ENCODE peak calls at places on chromosomes 16 and 17, in four cellular contexts. D is A549, C is stomach, K is body of pancreas. G is an unnamed sample.

GRCh38 chr16:50537533-50538290 is 10.5 kb upstream of the NKD1 start:
- DNase-seq in D (no peak), C (peak; percentile 13), K (no peak), G (no peak)

GRCh38 chr16:24125199-24125598 is 130.9 kb upstream of the CACNG3 start:
- DNase-seq in D (no peak), C (no peak), K (no peak), G (no peak)

GRCh38 chr17:81863833-81864768 is 3.8 kb upstream of the P4HB start:
- DNase-seq in D (no peak), C (no peak), K (peak; percentile 30), G (no peak)

GRCh38 chr16:67215690-67216089 is 11.2 kb upstream of the TMEM208 start:
- DNase-seq in D (no peak), C (no peak), K (no peak), G (no peak)

GRCh38 chr17:58285422-58285810 is 4.7 kb upstream of the MPO start:
- DNase-seq in D (no peak), C (no peak), K (no peak), G (no peak)

GRCh38 chr16:87538594-87538993 is 45.8 kb upstream of the ZCCHC14 start:
- DNase-seq in D (no peak), C (no peak), K (no peak), G (no peak)

GRCh38 chr17:62572488-62573469 is 54.7 kb upstream of the MRC2 start:
- DNase-seq in D (no peak), C (no peak), K (no peak), G (no peak)

GRCh38 chr17:75542728-75543336 is 17.3 kb downstream of the LLGL2 start:
- DNase-seq in D (no peak), C (no peak), K (no peak), G (no peak)

GRCh38 chr16:79826732-79827514 is 226.4 kb upstream of the MAF start:
- DNase-seq in D (no peak), C (no peak), K (no peak), G (no peak)

GRCh38 chr17:45052052-45052772 is 780 bp upstream of the DCAKD start:
- DNase-seq in D (no peak), C (peak; percentile 53), K (peak; percentile 59), G (peak; percentile 65)

GRCh38 chr17:75097865-75098264 is 10.1 kb downstream of the SLC16A5 start:
- DNase-seq in D (no peak), C (no peak), K (no peak), G (no peak)

GRCh38 chr16:1535391-1536291 is 2.2 kb downstream of the TMEM204 start:
- DNase-seq in D (no peak), C (no peak), K (no peak), G (no peak)

GRCh38 chr16:48535831-48536599 is 74.0 kb downstream of the N4BP1 start:
- DNase-seq in D (no peak), C (no peak), K (peak; percentile 61), G (no peak)

GRCh38 chr16:49048557-49048956 is 233.1 kb downstream of the CBLN1 start:
- DNase-seq in D (no peak), C (no peak), K (no peak), G (no peak)

GRCh38 chr17:44558349-44559287 is 1.3 kb downstream of the FZD2 start:
- DNase-seq in D (no peak), C (no peak), K (no peak), G (no peak)

GRCh38 chr16:57600952-57601580 is 27.4 kb upstream of the ADGRG1 start:
- DNase-seq in D (no peak), C (no peak), K (no peak), G (no peak)

GRCh38 chr16:10776280-10776679 is 32.6 kb downstream of the NUBP1 start:
- DNase-seq in D (no peak), C (no peak), K (no peak), G (no peak)

GRCh38 chr17:8122923-8123694 is 797 bp downstream of the HES7 start:
- DNase-seq in D (peak; percentile 39), C (no peak), K (no peak), G (no peak)

GRCh38 chr16:85735225-85735722 is 15.6 kb downstream of the C16orf74 start:
- DNase-seq in D (no peak), C (peak; percentile 40), K (no peak), G (no peak)

GRCh38 chr17:7330099-7331015 is 1.2 kb upstream of the NEURL4 start:
- DNase-seq in D (peak; percentile 100), C (peak; percentile 73), K (peak; percentile 79), G (peak; percentile 86)

GRCh38 chr17:32673964-32674363 is 187.2 kb downstream of the CDK5R1 start:
- DNase-seq in D (no peak), C (no peak), K (no peak), G (no peak)

GRCh38 chr17:50043290-50044148 is 12.4 kb upstream of the ITGA3 start:
- DNase-seq in D (no peak), C (peak; percentile 69), K (peak; percentile 80), G (no peak)

GRCh38 chr17:81341347-81342061 is 46.4 kb upstream of the SLC38A10 start:
- DNase-seq in D (no peak), C (no peak), K (no peak), G (no peak)

GRCh38 chr16:8878523-8878911 is 3.6 kb upstream of the LITAFD start:
- DNase-seq in D (no peak), C (no peak), K (peak; percentile 40), G (no peak)

GRCh38 chr16:84577034-84577803 is 40.7 kb downstream of the COTL1 start:
- DNase-seq in D (no peak), C (peak; percentile 72), K (peak; percentile 73), G (no peak)
- TF ChIP-seq POLR2A in D (no peak), C (no peak), K (no peak), G (no peak)

GRCh38 chr17:47966079-47966519 is 4.8 kb upstream of the CDK5RAP3 start:
- DNase-seq in D (no peak), C (no peak), K (peak; percentile 57), G (peak; percentile 15)
- TF ChIP-seq POLR2A in D (no peak), C (no peak), K (no peak), G (no peak)

GRCh38 chr17:42457107-42457787 is 1.4 kb upstream of the ATP6V0A1 start:
- DNase-seq in D (no peak), C (no peak), K (no peak), G (no peak)

GRCh38 chr17:42458497-42459255 is at the start of gene ATP6V0A1:
- DNase-seq in D (peak; percentile 95), C (peak; percentile 96), K (peak; percentile 95), G (peak; percentile 96)

GRCh38 chr17:42459256-42459982 is 741 bp downstream of the ATP6V0A1 start:
- DNase-seq in D (peak; percentile 68), C (peak; percentile 40), K (peak; percentile 50), G (peak; percentile 91)

GRCh38 chr17:42453544-42453943 is 5.1 kb upstream of the ATP6V0A1 start:
- DNase-seq in D (no peak), C (no peak), K (no peak), G (no peak)

DNA sequence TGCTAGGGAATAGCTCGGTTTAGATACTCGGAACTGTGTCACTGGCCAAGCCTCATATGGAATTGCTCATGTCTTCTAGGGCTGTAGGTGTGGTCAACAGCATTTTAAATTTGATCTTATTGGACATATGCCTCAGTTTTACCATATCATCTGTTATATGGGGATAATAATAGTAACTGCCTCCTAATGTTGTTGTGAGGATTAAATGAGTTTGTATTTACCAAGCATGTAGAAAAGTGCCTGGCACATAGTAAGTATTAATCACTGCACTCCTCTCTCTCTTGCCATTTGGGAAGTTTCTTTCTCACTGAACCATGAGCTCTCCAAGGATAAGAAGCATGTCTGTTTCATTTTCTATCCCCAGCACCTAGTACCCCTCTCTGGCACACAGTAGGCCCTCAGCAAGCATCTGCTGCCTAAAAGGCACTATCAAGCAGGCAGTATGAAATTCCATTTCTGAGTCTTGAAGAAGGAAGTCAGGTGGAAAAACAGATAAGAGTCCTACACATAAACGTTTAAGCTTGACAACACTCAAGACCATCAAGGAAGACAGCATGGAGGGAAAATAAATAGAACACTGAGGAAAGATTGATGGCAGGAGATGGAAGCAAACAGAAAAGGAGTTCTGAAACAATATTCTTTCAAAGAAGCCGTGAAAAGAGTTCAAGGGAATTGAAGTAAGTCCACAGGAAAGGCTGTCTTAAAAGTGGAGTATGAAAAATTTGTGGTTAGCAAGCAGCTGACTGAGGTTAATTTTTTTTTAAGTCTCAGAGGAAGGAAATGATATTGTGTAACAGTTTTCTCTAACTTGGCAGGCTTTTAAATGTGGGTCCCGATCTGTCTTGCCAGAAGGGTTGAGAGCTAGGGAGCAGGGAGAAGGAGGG is 2.2 kb upstream of the ATP6V0A1 start:
- DNase-seq in D (no peak), C (no peak), K (no peak), G (peak; percentile 76)
- TF ChIP-seq POLR2A in D (no peak), C (no peak), K (no peak), G (no peak)

GRCh38 chr16:89436362-89436761 is 54.0 kb downstream of the ANKRD11 start:
- DNase-seq in D (no peak), C (no peak), K (peak; percentile 39), G (no peak)
- TF ChIP-seq POLR2A in D (no peak), C (no peak), K (no peak), G (no peak)

GRCh38 chr17:41811549-41812175 is at the start of gene P3H4:
- DNase-seq in D (peak; percentile 86), C (peak; percentile 85), K (peak; percentile 84), G (peak; percentile 72)
- TF ChIP-seq POLR2A in D (peak; percentile 47), C (no peak), K (peak; percentile 54), G (no peak)